ENCODE peak calls at places on chromosomes 7 and 10, in six cellular contexts. S, V, N, A, W and M are unnamed samples.

GRCh38 chr10:13728898-13729535 is 142.3 kb downstream of the PRPF18 start:
- DNase-seq in A (no peak), V (no peak), N (no peak), W (no peak), S (no peak), M (no peak)

GRCh38 chr7:56287429-56288138 is 171.4 kb upstream of the NUPR2 start:
- DNase-seq in V (peak; percentile 75), N (peak; percentile 36), W (no peak), A (no peak), S (no peak), M (no peak)

GRCh38 chr10:113454341-113455061 is 98.4 kb upstream of the HABP2 start:
- DNase-seq in A (no peak), S (peak; percentile 44), N (peak; percentile 67), V (peak; percentile 82), W (no peak), M (no peak)

GRCh38 chr10:76651148-76651547 is 986.5 kb downstream of the KCNMA1 start:
- DNase-seq in V (no peak), W (no peak), N (no peak), S (no peak), A (no peak), M (no peak)

GRCh38 chr7:25669954-25670841 is 441.9 kb upstream of the NPVF start:
- DNase-seq in N (no peak), V (no peak), S (no peak), A (no peak), W (no peak), M (no peak)

GRCh38 chr10:132120734-132121510 is 55.2 kb downstream of the JAKMIP3 start:
- DNase-seq in V (peak; percentile 61), A (no peak), N (no peak), W (no peak), S (no peak), M (no peak)

GRCh38 chr7:131827421-131827820 is 271.0 kb upstream of the PODXL start:
- DNase-seq in A (no peak), N (no peak), W (no peak), V (no peak), S (no peak), M (no peak)

GRCh38 chr7:37540917-37541316 is 92.3 kb upstream of the ELMO1 start:
- DNase-seq in W (no peak), V (no peak), A (no peak), S (no peak), N (no peak), M (no peak)

GRCh38 chr7:18402488-18403183 is 92.9 kb upstream of the HDAC9 start:
- DNase-seq in S (no peak), W (no peak), A (no peak), N (no peak), V (no peak), M (no peak)

GRCh38 chr10:52488606-52489485 is 174.8 kb downstream of the DKK1 start:
- DNase-seq in W (no peak), V (no peak), A (no peak), S (peak; percentile 57), N (no peak), M (no peak)

GRCh38 chr7:929311-929711 is 25.2 kb downstream of the ADAP1 start:
- DNase-seq in N (peak; percentile 18), W (no peak), V (peak; percentile 37), S (no peak), A (no peak), M (no peak)

GRCh38 chr10:1869861-1870260 is 132.5 kb upstream of the ADARB2 start:
- DNase-seq in A (no peak), V (no peak), N (no peak), W (no peak), S (no peak), M (no peak)

GRCh38 chr10:30430544-30431298 is 3.3 kb upstream of the MAP3K8 start:
- DNase-seq in W (no peak), V (no peak), N (no peak), A (no peak), S (no peak), M (no peak)

GRCh38 chr7:69739906-69740545 is 141.8 kb downstream of the AUTS2 start:
- DNase-seq in W (no peak), S (no peak), A (no peak), N (no peak), V (no peak), M (peak; percentile 18)

GRCh38 chr7:80902035-80902434 is 16.8 kb downstream of the SEMA3C start:
- DNase-seq in A (no peak), S (no peak), W (no peak), N (no peak), V (no peak), M (no peak)

GRCh38 chr7:99525713-99526440 is 21.4 kb downstream of the ZKSCAN5 start:
- DNase-seq in S (peak; percentile 38), V (no peak), W (no peak), N (no peak), A (no peak), M (no peak)

GRCh38 chr10:118042827-118043242 is 3.9 kb downstream of the RAB11FIP2 start:
- DNase-seq in A (no peak), V (no peak), W (no peak), N (no peak), S (no peak), M (no peak)

GRCh38 chr7:120827719-120828118 is 30.2 kb downstream of the TSPAN12 start:
- DNase-seq in V (no peak), W (no peak), A (no peak), S (no peak), N (no peak), M (no peak)

GRCh38 chr10:46555713-46556514 is 544 bp downstream of the GPRIN2 start:
- DNase-seq in S (peak; percentile 69), W (peak; percentile 83), V (peak; percentile 89), A (peak; percentile 50), N (peak; percentile 47), M (no peak)

GRCh38 chr10:58651040-58651439 is 138.4 kb downstream of the BICC1 start:
- DNase-seq in S (no peak), W (no peak), V (no peak), A (no peak), N (no peak), M (no peak)

GRCh38 chr7:121385800-121386179 is 10.3 kb downstream of the FAM3C start:
- DNase-seq in V (no peak), W (no peak), N (no peak), S (no peak), A (no peak), M (no peak)

DNA sequence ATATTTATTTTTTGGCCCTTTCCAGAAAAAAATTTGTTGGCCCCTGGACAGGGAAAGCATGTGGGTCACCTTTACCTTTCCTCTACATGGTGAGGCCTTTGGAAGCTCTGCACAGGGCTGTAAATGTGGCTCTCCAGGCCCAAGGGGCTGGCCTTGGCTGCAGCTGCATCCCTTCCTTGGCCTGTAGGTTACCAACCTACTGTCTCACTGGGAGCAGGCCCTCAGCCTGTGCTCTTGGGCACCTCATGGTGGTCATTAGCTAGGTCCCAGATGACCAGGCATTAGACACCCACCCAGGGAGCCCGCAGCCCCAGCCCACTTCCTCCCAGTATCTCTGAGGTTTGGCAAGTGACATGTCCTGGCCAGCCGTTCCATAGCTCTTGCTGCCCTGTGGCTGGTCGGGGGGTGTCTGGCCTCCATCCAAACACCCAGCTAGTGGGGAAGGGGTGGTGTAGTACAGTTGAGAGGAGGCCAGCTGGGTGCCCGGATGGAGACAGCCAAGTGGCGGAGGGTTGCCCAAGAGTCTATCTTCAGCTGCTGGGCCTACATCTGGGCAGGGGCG is 7.1 kb upstream of the CPA5 start:
- DNase-seq in S (no peak), N (no peak), W (no peak), A (no peak), V (no peak), M (no peak)
- TF ChIP-seq CTCF in S (no peak), N (no peak), W (no peak), A (no peak), V (no peak), M (no peak)

DNA sequence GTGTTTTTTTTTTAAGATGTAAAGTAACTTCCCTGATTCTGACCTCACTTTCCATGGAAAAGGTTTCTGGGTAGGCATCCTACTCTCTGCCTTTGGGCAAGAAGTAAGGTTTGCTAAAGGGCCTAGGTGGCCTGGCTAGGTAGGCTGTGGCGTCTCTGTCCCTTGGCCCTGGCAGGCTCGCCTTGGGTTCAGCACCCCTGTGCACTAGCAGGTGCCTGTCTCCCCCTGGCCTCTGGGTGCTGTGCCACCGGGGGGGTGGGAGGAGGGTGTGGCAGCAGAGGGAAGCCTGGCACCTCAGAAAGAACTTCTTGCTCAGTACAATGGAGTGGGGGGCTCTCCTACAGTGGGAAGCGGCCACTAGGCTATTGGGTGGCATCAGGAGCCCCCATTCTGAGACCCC is 14.0 kb downstream of the TECPR1 start:
- DNase-seq in V (peak; percentile 57), S (no peak), A (no peak), N (no peak), W (no peak), M (no peak)
- TF ChIP-seq CTCF in V (no peak), S (no peak), A (no peak), N (no peak), W (no peak), M (no peak)

DNA sequence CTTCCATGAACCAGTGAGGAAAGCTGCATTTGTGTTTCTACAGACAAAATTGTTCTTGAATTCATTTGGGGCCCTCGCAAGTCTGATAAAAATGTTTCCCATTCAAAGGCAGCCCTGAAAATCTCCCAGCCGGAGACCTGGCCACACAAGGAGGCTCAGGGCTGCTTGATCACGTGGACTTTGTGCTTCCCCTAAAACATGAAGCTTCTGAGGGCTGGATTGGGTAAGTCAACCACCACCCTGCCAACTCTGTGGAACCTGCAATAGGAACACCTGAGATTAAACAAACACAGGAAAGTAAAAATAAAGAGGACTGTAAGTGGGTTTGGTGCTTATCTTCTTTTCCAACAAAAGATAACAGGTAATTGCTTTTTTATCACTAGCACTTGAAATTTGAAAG is 133.8 kb downstream of the C10orf90 start:
- DNase-seq in V (no peak), W (no peak), A (no peak), N (peak; percentile 75), S (no peak), M (no peak)
- TF ChIP-seq CTCF in V (no peak), W (no peak), A (no peak), N (no peak), S (no peak), M (no peak)

GRCh38 chr7:7182156-7183060 is at the start of gene C1GALT1:
- DNase-seq in N (peak; percentile 98), V (peak; percentile 99), W (peak; percentile 97), A (peak; percentile 98), S (peak; percentile 98), M (peak; percentile 94)
- TF ChIP-seq CTCF in N (no peak), V (no peak), W (peak; percentile 43), A (peak; percentile 33), S (no peak), M (no peak)

GRCh38 chr7:101374990-101375389 is 12.3 kb downstream of the COL26A1 start:
- DNase-seq in W (no peak), S (no peak), V (no peak), A (no peak), N (no peak), M (no peak)

GRCh38 chr7:101379302-101379701 is 16.6 kb downstream of the COL26A1 start:
- DNase-seq in A (no peak), W (no peak), N (no peak), S (no peak), V (no peak), M (no peak)

GRCh38 chr7:101381549-101381948 is 18.9 kb downstream of the COL26A1 start:
- DNase-seq in N (no peak), A (no peak), W (no peak), V (no peak), S (no peak), M (no peak)

GRCh38 chr7:101377189-101377736 is 14.6 kb downstream of the COL26A1 start:
- DNase-seq in V (no peak), A (no peak), S (no peak), W (no peak), N (no peak), M (no peak)

GRCh38 chr7:101378808-101379207 is 16.1 kb downstream of the COL26A1 start:
- DNase-seq in A (no peak), S (no peak), W (no peak), V (no peak), N (no peak), M (no peak)
- TF ChIP-seq CTCF in A (no peak), S (no peak), W (no peak), V (no peak), N (no peak), M (no peak)